ENCODE peak calls at places on chromosomes 13 and 19, in seven cellular contexts. L is progenitor cell of endocrine pancreas, B is choroid plexus epithelial cell, A is IMR-90, Z is RWPE1, Y is nephron progenitor cell, M is HFFc6. T is an unnamed sample.

GRCh38 chr13:103104340-103104739 is 38.1 kb upstream of the SLC10A2 start:
- DNase-seq in L (no peak), B (no peak), A (no peak), Z (no peak), Y (no peak), M (no peak), T (no peak)

GRCh38 chr13:33642374-33643065 is 175.4 kb upstream of the RFC3 start:
- DNase-seq in L (no peak), B (peak), A (peak), Z (peak), Y (no peak), M (peak), T (no peak)

GRCh38 chr13:107275945-107276614 is 708.1 kb upstream of the ARGLU1 start:
- DNase-seq in L (no peak), B (peak), A (no peak), Z (peak), Y (no peak), M (no peak), T (no peak)

GRCh38 chr19:6278051-6278450 is 1.7 kb downstream of the MLLT1 start:
- DNase-seq in L (no peak), B (no peak), A (no peak), Z (no peak), Y (no peak), M (no peak), T (no peak)

GRCh38 chr19:34480971-34481821 is at the start of gene WTIP:
- DNase-seq in L (peak), B (peak), A (peak), Z (peak), Y (peak), M (peak), T (peak)

GRCh38 chr13:111626371-111627305 is 306.2 kb downstream of the TEX29 start:
- DNase-seq in L (no peak), B (no peak), A (no peak), Z (no peak), Y (no peak), M (no peak), T (no peak)

GRCh38 chr13:71979616-71980015 is 112.6 kb upstream of the DACH1 start:
- DNase-seq in L (no peak), B (peak), A (no peak), Z (no peak), Y (peak), M (no peak), T (no peak)

GRCh38 chr19:17949956-17950309 is 17.0 kb upstream of the KCNN1 start:
- DNase-seq in L (no peak), B (no peak), A (no peak), Z (no peak), Y (no peak), M (no peak), T (no peak)

GRCh38 chr13:110913322-110913721 is 1.5 kb downstream of the ANKRD10 start:
- DNase-seq in L (no peak), B (peak), A (peak), Z (peak), Y (no peak), M (no peak), T (no peak)

GRCh38 chr13:33728271-33729037 is 89.5 kb upstream of the RFC3 start:
- DNase-seq in L (no peak), B (peak), A (no peak), Z (peak), Y (no peak), M (no peak), T (no peak)

GRCh38 chr19:16115309-16116039 is 3.8 kb downstream of the RAB8A start:
- DNase-seq in L (no peak), B (no peak), A (no peak), Z (no peak), Y (no peak), M (no peak), T (no peak)

GRCh38 chr13:46179576-46180368 is 2.2 kb downstream of the LCP1 start:
- DNase-seq in L (no peak), B (no peak), A (no peak), Z (no peak), Y (no peak), M (no peak), T (no peak)

GRCh38 chr19:1259873-1260748 is 9.0 kb upstream of the CIRBP start:
- DNase-seq in L (no peak), B (no peak), A (no peak), Z (peak), Y (peak), M (no peak), T (no peak)

GRCh38 chr13:37360556-37360955 is 238.0 kb downstream of the POSTN start:
- DNase-seq in L (no peak), B (no peak), A (peak), Z (no peak), Y (no peak), M (no peak), T (no peak)

GRCh38 chr13:111093136-111093535 is 22.0 kb upstream of the ARHGEF7 start:
- DNase-seq in L (no peak), B (no peak), A (no peak), Z (no peak), Y (no peak), M (no peak), T (no peak)

GRCh38 chr19:49151339-49152217 is 3.6 kb downstream of the HRC start:
- DNase-seq in L (peak), B (peak), A (peak), Z (peak), Y (peak), M (no peak), T (peak)

GRCh38 chr19:33040994-33041827 is 23.5 kb downstream of the RHPN2 start:
- DNase-seq in L (peak), B (peak), A (no peak), Z (peak), Y (no peak), M (no peak), T (no peak)

DNA sequence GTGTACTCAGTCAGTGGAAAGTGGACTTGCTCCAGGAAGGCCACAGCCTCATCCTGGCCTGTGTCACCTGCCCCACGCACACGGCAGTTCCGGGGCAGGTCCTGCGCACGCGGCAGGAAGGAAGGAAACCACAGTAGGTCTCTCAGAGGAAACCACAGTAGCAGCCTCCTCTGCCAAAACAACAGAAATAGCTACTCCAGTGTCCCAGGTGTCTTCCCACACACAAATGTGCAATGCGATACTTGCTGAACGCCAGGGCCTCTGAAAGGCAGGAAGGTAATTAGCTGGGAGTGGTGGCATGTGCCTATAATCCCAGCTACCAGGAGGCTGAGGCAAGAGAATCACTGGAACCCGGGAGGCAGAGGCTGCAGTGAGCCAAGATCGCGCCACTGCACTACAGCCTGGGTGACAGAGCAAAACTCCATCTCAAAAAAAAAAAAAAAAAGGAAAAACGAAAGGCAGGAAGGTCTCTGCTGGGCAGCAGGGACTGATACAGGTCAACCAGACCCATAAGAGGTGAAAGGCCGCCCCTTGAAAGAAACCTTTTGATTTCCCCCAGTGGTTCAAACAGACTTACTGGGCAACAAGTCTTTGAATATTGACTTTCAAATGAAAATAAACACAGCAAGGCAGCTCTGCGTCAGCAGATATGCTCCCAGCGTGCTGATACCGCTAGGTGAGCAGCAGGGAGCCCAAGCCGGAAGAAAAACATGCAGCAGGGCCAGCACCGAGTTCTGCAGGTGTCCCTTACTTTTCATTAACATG is 49.5 kb downstream of the CRYL1 start:
- DNase-seq in L (no peak), B (peak), A (no peak), Z (no peak), Y (no peak), M (no peak), T (no peak)
- TF ChIP-seq CTCF in L (no peak), B (peak), A (no peak), Z (no peak), Y (no peak), M (no peak), T (no peak)

GRCh38 chr19:13036366-13036976 is 41.2 kb downstream of the NFIX start:
- DNase-seq in L (no peak), B (peak), A (peak), Z (peak), Y (no peak), M (peak), T (no peak)
- TF ChIP-seq CTCF in L (no peak), B (no peak), A (no peak), Z (no peak), Y (no peak), M (peak), T (no peak)

GRCh38 chr13:51933466-51934058 is 71.8 kb downstream of the CCDC70 start:
- DNase-seq in L (no peak), B (no peak), A (no peak), Z (no peak), Y (no peak), M (no peak), T (no peak)

GRCh38 chr13:51932231-51932630 is 70.5 kb downstream of the CCDC70 start:
- DNase-seq in L (no peak), B (no peak), A (no peak), Z (no peak), Y (no peak), M (no peak), T (no peak)

GRCh38 chr13:51935326-51936171 is 73.8 kb downstream of the CCDC70 start:
- DNase-seq in L (peak), B (peak), A (no peak), Z (peak), Y (peak), M (peak), T (no peak)

GRCh38 chr13:51931606-51932005 is 69.8 kb downstream of the CCDC70 start:
- DNase-seq in L (no peak), B (no peak), A (no peak), Z (no peak), Y (no peak), M (no peak), T (no peak)

DNA sequence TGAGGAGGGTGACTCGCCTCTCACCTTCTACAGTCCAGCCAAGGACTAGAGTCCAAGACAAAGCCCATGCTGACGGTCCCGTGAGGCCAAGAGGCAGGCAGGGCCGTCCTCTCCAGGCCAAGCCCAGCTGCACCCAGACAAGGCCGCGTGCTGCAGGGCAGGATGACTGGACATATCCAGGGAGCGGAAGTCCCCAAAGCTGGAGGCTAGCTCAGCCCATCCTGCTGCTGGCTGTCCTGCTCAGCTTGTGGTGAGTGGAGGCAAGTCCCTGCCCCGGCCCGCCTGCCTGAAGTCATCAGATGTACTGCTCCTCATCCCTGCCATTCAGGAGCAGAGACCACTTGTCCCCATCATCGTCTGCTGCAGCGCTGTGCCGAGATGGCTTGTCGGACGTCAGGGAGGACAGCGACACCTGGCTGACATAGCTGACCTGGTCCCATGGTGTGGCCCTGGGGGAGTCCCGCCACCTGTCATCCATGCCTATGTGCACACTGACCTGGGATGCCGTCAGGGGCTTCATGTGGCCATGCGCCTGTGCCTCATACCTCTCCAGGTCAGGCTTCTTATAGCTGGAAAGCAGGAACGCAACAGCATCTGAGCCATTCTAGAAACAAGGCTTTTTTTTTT is 72.8 kb downstream of the CCDC70 start:
- DNase-seq in L (no peak), B (no peak), A (no peak), Z (no peak), Y (no peak), M (no peak), T (no peak)
- TF ChIP-seq CTCF in L (no peak), B (no peak), A (no peak), Z (no peak), Y (no peak), M (no peak), T (no peak)

GRCh38 chr19:19563348-19563848 is 25.3 kb downstream of the CILP2 start:
- DNase-seq in L (no peak), B (no peak), A (no peak), Z (no peak), Y (no peak), M (no peak), T (no peak)
- TF ChIP-seq CTCF in L (no peak), B (no peak), A (no peak), Z (no peak), Y (no peak), M (peak), T (no peak)

DNA sequence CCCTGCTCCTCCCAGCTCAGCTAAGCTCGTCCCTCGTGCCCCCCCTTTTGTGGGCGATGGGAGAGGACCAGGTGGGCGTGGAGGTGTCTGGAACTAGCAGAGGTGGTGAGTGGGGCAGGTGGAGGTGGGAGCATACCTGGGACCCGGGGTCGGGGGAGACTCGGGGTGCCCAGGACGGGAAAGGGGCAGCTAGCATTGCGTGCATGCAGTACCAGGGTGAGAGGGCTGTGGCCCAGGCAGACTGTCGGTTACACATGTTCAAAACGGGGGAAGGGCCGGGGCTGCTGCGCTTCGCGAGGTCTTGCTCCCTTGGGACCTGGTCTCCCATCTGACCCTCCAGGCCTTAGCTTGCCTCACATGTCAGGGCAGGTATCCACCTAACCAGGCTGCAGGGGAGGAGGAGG is 9.1 kb downstream of the TLE5 start:
- DNase-seq in L (no peak), B (no peak), A (no peak), Z (no peak), Y (no peak), M (no peak), T (no peak)
- TF ChIP-seq CTCF in L (no peak), B (no peak), A (no peak), Z (no peak), Y (no peak), M (no peak), T (no peak)

GRCh38 chr13:97145057-97145456 is 77.1 kb upstream of the MBNL2 start:
- DNase-seq in L (no peak), B (no peak), A (no peak), Z (no peak), Y (no peak), M (no peak), T (no peak)

GRCh38 chr13:97139704-97140103 is 82.4 kb upstream of the MBNL2 start:
- DNase-seq in L (no peak), B (no peak), A (no peak), Z (no peak), Y (no peak), M (no peak), T (no peak)

GRCh38 chr13:97142452-97142851 is 79.7 kb upstream of the MBNL2 start:
- DNase-seq in L (no peak), B (peak), A (no peak), Z (no peak), Y (no peak), M (no peak), T (no peak)

GRCh38 chr13:97140611-97141010 is 81.5 kb upstream of the MBNL2 start:
- DNase-seq in L (no peak), B (peak), A (peak), Z (no peak), Y (no peak), M (no peak), T (no peak)

GRCh38 chr13:97141564-97142005 is 80.5 kb upstream of the MBNL2 start:
- DNase-seq in L (peak), B (peak), A (peak), Z (peak), Y (peak), M (peak), T (peak)
- TF ChIP-seq CTCF in L (no peak), B (no peak), A (no peak), Z (no peak), Y (no peak), M (no peak), T (no peak)

GRCh38 chr19:50460161-50460765 is 16.0 kb upstream of the EMC10 start:
- DNase-seq in L (no peak), B (peak), A (peak), Z (peak), Y (no peak), M (peak), T (no peak)
- TF ChIP-seq CTCF in L (no peak), B (peak), A (no peak), Z (no peak), Y (no peak), M (no peak), T (no peak)

DNA sequence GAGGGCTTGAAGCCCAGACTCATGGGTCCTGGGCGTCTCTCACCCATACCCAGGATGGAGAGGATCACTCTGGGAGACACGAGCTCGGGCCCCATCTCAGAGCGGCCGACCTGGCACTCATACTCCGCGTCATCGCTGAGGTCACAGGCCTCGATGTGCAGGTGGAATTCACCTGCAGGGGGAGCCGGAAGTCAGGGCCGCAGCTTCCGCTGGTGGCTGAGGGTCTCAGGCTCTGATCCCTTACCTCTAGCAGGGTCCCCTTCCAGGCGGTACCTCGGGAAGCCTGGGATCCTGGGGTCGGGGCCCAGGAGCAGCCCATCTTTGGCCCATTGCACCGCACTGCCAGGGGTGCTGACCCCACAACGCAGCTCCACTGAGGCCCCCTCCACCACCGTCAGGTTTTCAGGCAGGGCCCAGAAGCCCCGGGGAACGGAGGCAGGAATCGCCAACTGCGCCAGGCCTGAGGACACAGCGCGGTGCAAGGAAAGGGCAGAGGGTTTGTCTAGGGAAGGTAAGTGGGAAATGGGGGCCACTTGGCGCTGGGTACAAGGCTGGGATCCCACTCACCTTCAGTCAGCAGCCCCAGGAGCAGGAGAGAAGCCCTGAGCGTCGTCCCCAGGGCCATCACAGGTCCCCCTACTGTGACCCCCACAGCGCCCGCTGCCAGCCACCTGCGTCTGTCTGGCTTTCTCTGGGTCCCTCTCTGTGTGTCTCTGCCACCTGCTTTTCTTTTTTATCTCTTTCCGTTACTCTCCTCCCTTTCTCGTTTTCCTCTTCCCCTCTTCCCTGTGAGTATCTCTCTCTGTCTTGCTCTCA is 883 bp downstream of the NPHS1 start:
- DNase-seq in L (no peak), B (no peak), A (no peak), Z (no peak), Y (peak), M (no peak), T (peak)
- TF ChIP-seq CTCF in L (peak), B (no peak), A (no peak), Z (no peak), Y (peak), M (no peak), T (peak)

DNA sequence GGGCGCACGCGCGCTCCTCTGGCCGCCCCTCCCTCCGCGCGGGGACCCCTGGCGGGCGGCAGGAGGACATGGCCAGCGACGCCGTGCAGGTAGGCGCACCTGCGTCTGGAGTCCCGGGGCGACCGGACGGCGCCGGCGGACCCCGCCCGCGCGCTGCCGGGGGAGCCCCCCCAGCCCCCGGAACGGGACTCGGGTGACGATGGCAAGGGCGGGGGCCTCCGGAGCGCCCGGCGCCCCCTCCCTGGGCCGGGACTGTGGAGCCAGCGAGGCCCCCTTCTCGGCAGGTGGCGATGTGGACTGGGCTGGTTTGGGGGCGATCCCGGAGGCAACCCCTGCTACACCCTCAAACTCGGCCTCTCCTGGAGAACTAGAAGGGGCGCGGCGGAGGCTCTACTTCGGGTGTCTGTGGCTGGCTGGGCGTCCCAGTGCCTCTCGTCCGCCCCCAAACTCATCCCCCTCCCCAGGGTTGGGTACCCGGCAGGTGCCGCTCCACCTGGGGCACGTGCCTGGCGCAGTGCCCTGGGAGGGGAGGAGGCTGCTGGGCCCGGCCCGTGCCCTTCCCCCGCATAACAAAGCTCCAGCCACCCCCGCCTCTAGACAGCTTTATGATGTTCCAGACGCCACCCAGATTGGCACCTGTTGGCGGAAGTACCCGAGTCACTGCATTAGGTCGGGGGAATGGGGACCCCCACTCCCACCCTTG is 499 bp downstream of the PKN1 start:
- DNase-seq in L (no peak), B (no peak), A (no peak), Z (peak), Y (no peak), M (no peak), T (no peak)
- TF ChIP-seq CTCF in L (peak), B (no peak), A (no peak), Z (no peak), Y (no peak), M (no peak), T (peak)

DNA sequence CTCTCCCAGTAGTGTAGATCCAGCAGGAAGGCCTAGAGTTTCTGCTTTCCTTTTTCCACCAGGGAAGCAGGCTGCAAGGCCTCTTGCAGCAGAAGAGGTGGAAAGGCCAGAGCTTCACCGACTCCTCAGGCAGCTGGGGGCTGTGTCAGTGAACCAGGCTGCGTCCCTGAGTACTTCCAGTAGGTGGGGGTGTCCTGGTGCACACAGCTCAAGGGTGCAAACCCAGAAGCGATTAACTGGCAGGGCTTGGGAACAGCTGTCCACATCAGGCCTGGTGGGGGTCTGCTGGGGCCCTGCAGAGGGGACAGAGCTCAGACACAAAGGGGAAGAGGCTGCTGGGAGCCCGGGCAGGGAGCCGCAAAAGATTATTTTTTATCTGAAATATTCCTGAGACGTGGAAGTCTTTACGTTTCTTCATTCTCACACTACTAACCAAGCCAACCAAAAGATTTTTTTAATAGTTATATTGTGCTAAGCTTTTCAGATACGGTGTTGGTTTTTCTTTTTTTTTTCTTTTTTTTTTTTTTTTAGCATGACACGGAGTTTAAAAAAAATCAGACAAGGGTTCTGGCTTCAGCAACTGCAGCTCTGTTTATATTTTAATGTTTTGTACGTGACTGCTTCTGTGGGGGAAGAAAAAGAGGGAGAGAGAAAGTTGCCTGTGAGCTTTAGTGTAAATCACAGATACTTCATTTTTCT is 11.0 kb downstream of the TSHZ3 start:
- DNase-seq in L (peak), B (peak), A (peak), Z (no peak), Y (peak), M (peak), T (peak)
- TF ChIP-seq CTCF in L (peak), B (peak), A (peak), Z (no peak), Y (peak), M (peak), T (peak)